ENCODE peak calls at places on chromosomes 12 and 14, in seven cellular contexts. D is endodermal cell, V is IMR-90, J is PC-3, G is H9, H is K562, P is HepG2. B is an unnamed sample.

GRCh38 chr12:11875414-11875935 is 195.3 kb upstream of the BCL2L14 start:
- DNase-seq in D (no peak), V (no peak), J (peak; percentile 86), G (no peak), H (no peak), P (no peak), B (no peak)

GRCh38 chr14:101588286-101588975 is 27.1 kb downstream of the DIO3 start:
- DNase-seq in D (no peak), V (no peak), J (no peak), G (no peak), H (no peak), P (no peak), B (no peak)

GRCh38 chr14:75259510-75259855 is 19.1 kb upstream of the FOS start:
- DNase-seq in D (no peak), V (peak; percentile 77), J (peak; percentile 10), G (no peak), H (no peak), P (no peak), B (no peak)

GRCh38 chr14:57573193-57573592 is 79.5 kb upstream of the CCDC198 start:
- DNase-seq in D (no peak), V (no peak), J (no peak), G (no peak), H (no peak), P (no peak), B (no peak)

GRCh38 chr14:83085141-83085540 is 1551.5 kb upstream of the SEL1L start:
- DNase-seq in D (no peak), V (peak; percentile 13), J (no peak), G (no peak), H (no peak), P (no peak), B (no peak)

GRCh38 chr14:23061995-23062394 is 4.7 kb upstream of the CDH24 start:
- DNase-seq in D (no peak), V (peak; percentile 95), J (peak; percentile 96), G (no peak), H (no peak), P (peak; percentile 87), B (no peak)

GRCh38 chr12:104792570-104792969 is 165.5 kb downstream of the SLC41A2 start:
- DNase-seq in D (no peak), V (peak; percentile 86), J (peak; percentile 94), G (no peak), H (no peak), P (no peak), B (peak; percentile 29)

GRCh38 chr12:93913845-93914244 is 234.5 kb upstream of the PLXNC1 start:
- DNase-seq in D (no peak), V (peak; percentile 79), J (no peak), G (no peak), H (no peak), P (no peak), B (no peak)

GRCh38 chr12:24297516-24297915 is 348.0 kb upstream of the SOX5 start:
- DNase-seq in D (no peak), V (no peak), J (no peak), G (no peak), H (no peak), P (no peak), B (no peak)

GRCh38 chr12:5456906-5457305 is 25.0 kb downstream of the NTF3 start:
- DNase-seq in D (no peak), V (peak; percentile 82), J (no peak), G (no peak), H (no peak), P (no peak), B (no peak)

GRCh38 chr14:23351681-23352505 is 794 bp downstream of the SLC22A17 start:
- DNase-seq in D (peak; percentile 76), V (no peak), J (no peak), G (peak; percentile 54), H (peak; percentile 27), P (no peak), B (no peak)

GRCh38 chr12:28699029-28699428 is 450.0 kb upstream of the FAR2 start:
- DNase-seq in D (no peak), V (no peak), J (no peak), G (no peak), H (no peak), P (no peak), B (no peak)

GRCh38 chr12:52440821-52441319 is 6.7 kb upstream of the KRT75 start:
- DNase-seq in D (peak; percentile 36), V (peak; percentile 53), J (peak; percentile 86), G (no peak), H (no peak), P (no peak), B (no peak)

GRCh38 chr12:110330544-110330943 is 49.5 kb downstream of the ATP2A2 start:
- DNase-seq in D (no peak), V (peak; percentile 48), J (no peak), G (no peak), H (no peak), P (no peak), B (no peak)

GRCh38 chr12:3139760-3140159 is 62.6 kb downstream of the TSPAN9 start:
- DNase-seq in D (no peak), V (no peak), J (no peak), G (no peak), H (no peak), P (no peak), B (no peak)

GRCh38 chr14:103656758-103657133 is 27.7 kb downstream of the KLC1 start:
- DNase-seq in D (no peak), V (no peak), J (no peak), G (no peak), H (no peak), P (no peak), B (no peak)

GRCh38 chr14:61381589-61381988 is 60.2 kb downstream of the PRKCH start:
- DNase-seq in D (no peak), V (no peak), J (no peak), G (no peak), H (no peak), P (no peak), B (no peak)
- TF ChIP-seq CTCF in D (no peak), V (no peak), J (no peak), G (no peak), H (no peak), P (no peak), B (no peak)

GRCh38 chr14:105844047-105844630 is 317.8 kb downstream of the TMEM121 start:
- DNase-seq in D (peak; percentile 11), V (no peak), J (no peak), G (peak; percentile 8), H (no peak), P (no peak), B (peak; percentile 13)
- H3K9me3 ChIP-seq in D (peaks cover 39% of the 10 kb centered on the region), V (peaks cover 62% of the 10 kb centered on the region), J (no peaks in the 10 kb centered on the region), G (peaks cover 95% of the 10 kb centered on the region), H (no peaks in the 10 kb centered on the region), P (no peaks in the 10 kb centered on the region), B (no peaks in the 10 kb centered on the region)

GRCh38 chr12:77324763-77325468 is 259.5 kb upstream of the E2F7 start:
- DNase-seq in D (peak; percentile 96), V (peak; percentile 61), J (peak; percentile 76), G (peak; percentile 85), H (peak; percentile 22), P (peak; percentile 33), B (peak; percentile 70)
- H3K9ac ChIP-seq in D (no peak overlapping the region), V (peak overlapping the region; percentile 51), J (no peak overlapping the region), G (peak overlapping the region; percentile 50), H (no peak overlapping the region), P (no peak overlapping the region), B (no peak overlapping the region)

GRCh38 chr12:65300679-65301349 is 22.3 kb downstream of the MSRB3 start:
- DNase-seq in D (peak; percentile 82), V (peak; percentile 33), J (peak; percentile 71), G (peak; percentile 55), H (peak; percentile 22), P (peak; percentile 34), B (no peak)
- TF ChIP-seq CTCF in D (peak; percentile 86), V (peak; percentile 43), J (peak; percentile 72), G (peak; percentile 76), H (peak; percentile 37), P (peak; percentile 36), B (no peak)

B was measured in colonic mucosa.